ENCODE peak calls at places on chromosome 4, in seven cellular contexts. Z is H9, X is mesendoderm, L is neuronal stem cell, J is IMR-90, H is H1, P is trophoblast cell. Y is an unnamed sample.
A peak's percentile ranks its signal among the peaks of the same experiment; 100 is the strongest.

GRCh38 chr4:165328708-165329107 is 1.2 kb downstream of the MSMO1 start:
- DNase-seq in Z (no peak), L (no peak), J (no peak), P (no peak), H (no peak), X (no peak), Y (no peak)

GRCh38 chr4:14345356-14345775 is 656.9 kb upstream of the CPEB2 start:
- DNase-seq in H (no peak), X (no peak), P (no peak), J (peak; percentile 66), Z (no peak), L (no peak), Y (peak; percentile 64)

GRCh38 chr4:158948071-158948470 is 154.8 kb upstream of the RAPGEF2 start:
- DNase-seq in L (no peak), H (no peak), J (no peak), P (peak; percentile 79), Z (no peak), X (no peak), Y (no peak)

GRCh38 chr4:13523591-13524503 is 20.5 kb downstream of the NKX3-2 start:
- DNase-seq in P (no peak), J (no peak), X (peak; percentile 58), L (no peak), H (no peak), Z (no peak), Y (no peak)

GRCh38 chr4:175109933-175110332 is 191.8 kb downstream of the ADAM29 start:
- DNase-seq in Z (peak; percentile 46), L (no peak), X (peak; percentile 6), H (peak; percentile 5), P (no peak), J (no peak), Y (no peak)

GRCh38 chr4:15893967-15894366 is 44.6 kb downstream of the FGFBP1 start:
- DNase-seq in L (no peak), H (no peak), J (peak; percentile 98), P (peak; percentile 93), Z (no peak), X (no peak), Y (peak; percentile 92)

GRCh38 chr4:133146574-133147198 is 2.4 kb upstream of the PCDH10 start:
- DNase-seq in J (peak; percentile 40), Z (peak; percentile 82), L (peak; percentile 69), H (no peak), X (peak; percentile 93), P (no peak), Y (peak; percentile 77)

GRCh38 chr4:18636001-18636680 is 614.6 kb upstream of the LCORL start:
- DNase-seq in H (no peak), L (no peak), X (no peak), J (no peak), Z (no peak), P (no peak), Y (no peak)

GRCh38 chr4:88382621-88383020 is 4.0 kb downstream of the HERC6 start:
- DNase-seq in L (no peak), Z (no peak), H (no peak), X (no peak), P (no peak), J (no peak), Y (no peak)

GRCh38 chr4:78606035-78606434 is 54.5 kb downstream of the ANXA3 start:
- DNase-seq in P (no peak), L (no peak), H (no peak), X (no peak), Z (no peak), J (no peak), Y (no peak)

GRCh38 chr4:129929052-129929451 is 833.1 kb downstream of the C4orf33 start:
- DNase-seq in X (peak; percentile 29), Z (no peak), H (no peak), L (no peak), P (no peak), J (no peak), Y (no peak)

GRCh38 chr4:102247041-102247440 is 98.2 kb downstream of the SLC39A8 start:
- DNase-seq in J (no peak), X (no peak), P (no peak), L (no peak), H (no peak), Z (no peak), Y (no peak)

GRCh38 chr4:75860606-75861005 is 41.6 kb downstream of the PPEF2 start:
- DNase-seq in Z (no peak), X (no peak), J (no peak), L (no peak), H (no peak), P (peak; percentile 87), Y (no peak)
- H3K23ac ChIP-seq in Z (no peak overlapping the region), X (no peak overlapping the region), J (no peak overlapping the region), L (no peak overlapping the region), H (no peak overlapping the region), P (no peak overlapping the region), Y (no peak overlapping the region)

GRCh38 chr4:140300271-140300970 is 73.0 kb upstream of the SCOC start:
- DNase-seq in X (peak; percentile 76), H (no peak), Z (peak; percentile 2), P (peak; percentile 26), J (peak; percentile 87), L (no peak), Y (peak; percentile 69)

GRCh38 chr4:140293979-140294378 is 79.5 kb upstream of the SCOC start:
- DNase-seq in Z (no peak), P (peak; percentile 34), X (peak; percentile 78), H (no peak), L (no peak), J (no peak), Y (no peak)

GRCh38 chr4:140298001-140298400 is 75.4 kb upstream of the SCOC start:
- DNase-seq in Z (no peak), P (no peak), X (no peak), J (no peak), H (no peak), L (no peak), Y (no peak)

GRCh38 chr4:140296871-140297570 is 76.4 kb upstream of the SCOC start:
- DNase-seq in L (no peak), Z (no peak), P (no peak), J (no peak), X (peak; percentile 36), H (no peak), Y (peak; percentile 28)

GRCh38 chr4:140296335-140296753 is 77.1 kb upstream of the SCOC start:
- DNase-seq in Z (no peak), H (no peak), P (peak; percentile 16), J (peak; percentile 89), X (peak; percentile 36), L (no peak), Y (peak; percentile 91)
- H3K23ac ChIP-seq in Z (no peak overlapping the region), H (no peak overlapping the region), P (no peak overlapping the region), J (no peak overlapping the region), X (no peak overlapping the region), L (no peak overlapping the region), Y (no peak overlapping the region)

DNA sequence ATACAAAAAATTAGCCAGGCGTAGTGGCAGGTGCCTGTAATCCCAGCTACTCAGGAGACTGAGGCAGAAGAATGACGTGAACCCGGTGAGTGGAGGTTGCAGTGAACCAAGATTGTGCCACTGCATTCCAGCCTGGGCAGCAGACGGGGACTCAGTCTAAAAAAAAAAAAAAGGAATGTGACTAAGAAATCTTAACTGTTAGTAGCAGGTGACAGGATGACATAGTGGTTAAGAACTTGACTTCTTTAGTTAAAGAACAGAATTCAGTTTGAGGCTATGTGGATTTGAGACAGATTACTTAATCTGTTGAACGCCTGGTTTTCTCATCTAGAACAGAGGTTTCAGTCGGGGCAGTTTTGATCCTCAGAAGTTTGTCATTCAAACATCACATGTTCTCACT is 3.2 kb downstream of the TRMT44 start:
- DNase-seq in X (no peak), L (no peak), Z (no peak), P (peak; percentile 33), J (no peak), H (no peak), Y (no peak)
- H3K23ac ChIP-seq in X (no peak overlapping the region), L (no peak overlapping the region), Z (no peak overlapping the region), P (no peak overlapping the region), J (no peak overlapping the region), H (no peak overlapping the region), Y (no peak overlapping the region)

DNA sequence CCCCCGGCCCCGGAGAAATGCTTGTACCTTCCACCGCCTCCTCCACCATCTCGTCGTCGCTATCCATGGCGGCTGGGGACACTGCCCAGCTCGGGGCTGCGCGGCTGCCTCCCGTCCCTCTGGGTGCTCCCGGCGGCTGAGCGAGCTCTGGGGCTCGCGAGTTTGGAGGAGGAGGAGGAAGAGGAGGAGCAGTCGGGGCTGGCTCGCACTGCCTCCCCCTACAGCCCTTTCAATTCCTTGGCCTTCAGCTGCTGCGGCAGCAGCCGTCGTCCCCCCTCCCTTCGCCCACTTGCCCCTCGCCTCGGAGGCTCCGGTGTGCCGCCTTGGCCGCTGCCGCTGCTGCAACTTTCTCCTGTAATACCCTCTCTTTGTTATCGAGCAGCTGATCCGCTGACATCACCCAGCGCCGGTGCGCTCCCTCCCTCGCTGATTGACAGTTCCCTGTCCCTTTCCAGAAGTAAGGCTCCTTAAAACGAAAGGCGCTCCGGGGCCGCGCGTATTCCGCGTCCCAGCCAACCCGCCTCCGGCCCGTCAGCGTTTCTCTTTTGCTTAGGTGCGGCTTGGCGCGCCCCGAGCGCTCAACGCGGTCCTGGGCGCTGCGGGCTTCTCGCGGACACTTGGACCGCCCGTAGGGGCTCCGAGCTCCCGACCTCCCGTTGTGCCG is at the start of gene SETD7:
- DNase-seq in J (peak; percentile 76), L (peak; percentile 58), Z (peak; percentile 88), P (peak; percentile 80), H (peak; percentile 59), X (peak; percentile 94), Y (peak; percentile 87)
- H3K23ac ChIP-seq in J (peak within 1 kb of the TSS; percentile 91), L (peak within 1 kb of the TSS; percentile 67), Z (no peak within 1 kb of the TSS), P (no peak within 1 kb of the TSS), H (no peak within 1 kb of the TSS), X (peak within 1 kb of the TSS; percentile 85), Y (peak within 1 kb of the TSS; percentile 98)

GRCh38 chr4:26285272-26285671 is 35.5 kb upstream of the RBPJ start:
- DNase-seq in H (no peak), L (no peak), P (no peak), J (no peak), X (no peak), Z (no peak), Y (no peak)

GRCh38 chr4:26290276-26290675 is 30.5 kb upstream of the RBPJ start:
- DNase-seq in H (no peak), Z (no peak), P (no peak), L (no peak), X (no peak), J (no peak), Y (no peak)

GRCh38 chr4:26288308-26288982 is 32.4 kb upstream of the RBPJ start:
- DNase-seq in L (no peak), H (no peak), P (peak; percentile 13), Z (no peak), X (no peak), J (peak; percentile 77), Y (peak; percentile 87)

GRCh38 chr4:26289421-26289820 is 31.4 kb upstream of the RBPJ start:
- DNase-seq in P (no peak), H (no peak), J (no peak), L (no peak), X (no peak), Z (no peak), Y (no peak)

DNA sequence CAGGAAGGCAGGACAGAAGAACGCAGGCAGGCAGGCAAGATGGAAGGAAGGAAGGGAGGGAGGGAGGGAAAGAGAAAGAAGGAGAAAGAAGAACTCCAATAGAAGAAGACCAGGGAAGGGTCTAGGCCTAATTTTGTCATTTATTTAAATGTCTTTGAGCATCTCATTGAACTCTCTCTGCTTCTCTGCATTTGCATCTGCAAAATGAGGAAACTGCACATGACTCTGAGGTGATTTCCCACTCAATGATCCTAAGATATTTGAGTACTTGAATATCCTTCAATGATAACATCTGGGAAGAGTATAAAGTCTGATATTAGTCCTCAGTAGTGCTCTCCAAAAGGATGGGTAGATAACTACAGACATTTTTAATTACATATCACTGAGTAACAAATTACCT is 33.1 kb upstream of the RBPJ start:
- DNase-seq in P (no peak), L (no peak), H (no peak), X (no peak), J (no peak), Z (no peak), Y (no peak)
- H3K23ac ChIP-seq in P (no peak overlapping the region), L (no peak overlapping the region), H (no peak overlapping the region), X (no peak overlapping the region), J (no peak overlapping the region), Z (no peak overlapping the region), Y (no peak overlapping the region)